ENCODE peak calls at places on chromosome 2, in seven cellular contexts. One of them, this sample, is unnamed.

GRCh38 chr2:38496927-38497669 is 105.6 kb downstream of the HNRNPLL start:
- DNase-seq in GM20000: no peak
- DNase-seq in T-helper 9 cell: no peak
- DNase-seq in left lobe of liver: peak
- DNase-seq in nephron progenitor cell: no peak
- DNase-seq in gastrocnemius medialis: peak
- DNase-seq in stimulated activated CD4-positive, alpha-beta T cell treated with anti-CD3 and anti-CD28 coated beads, Interleukin-1b, Interleukin-23, amount 100 ng/mL, for 24 hours: no peak
- DNase-seq in this sample: no peak

GRCh38 chr2:20917724-20918572 is 95.0 kb upstream of the LDAH start:
- DNase-seq in left lobe of liver: no peak
- DNase-seq in gastrocnemius medialis: no peak
- DNase-seq in GM20000: no peak
- DNase-seq in stimulated activated CD4-positive, alpha-beta T cell treated with anti-CD3 and anti-CD28 coated beads, Interleukin-1b, Interleukin-23, amount 100 ng/mL, for 24 hours: no peak
- DNase-seq in nephron progenitor cell: no peak
- DNase-seq in T-helper 9 cell: no peak
- DNase-seq in this sample: no peak

GRCh38 chr2:65261676-65262075 is 34.0 kb downstream of the ACTR2 start:
- DNase-seq in GM20000: no peak
- DNase-seq in stimulated activated CD4-positive, alpha-beta T cell treated with anti-CD3 and anti-CD28 coated beads, Interleukin-1b, Interleukin-23, amount 100 ng/mL, for 24 hours: no peak
- DNase-seq in nephron progenitor cell: no peak
- DNase-seq in gastrocnemius medialis: no peak
- DNase-seq in left lobe of liver: no peak
- DNase-seq in T-helper 9 cell: no peak
- DNase-seq in this sample: no peak

GRCh38 chr2:82797469-82797868 is 1661.6 kb downstream of the SUCLG1 start:
- DNase-seq in GM20000: no peak
- DNase-seq in gastrocnemius medialis: no peak
- DNase-seq in left lobe of liver: peak
- DNase-seq in T-helper 9 cell: no peak
- DNase-seq in stimulated activated CD4-positive, alpha-beta T cell treated with anti-CD3 and anti-CD28 coated beads, Interleukin-1b, Interleukin-23, amount 100 ng/mL, for 24 hours: no peak
- DNase-seq in nephron progenitor cell: no peak
- DNase-seq in this sample: no peak

GRCh38 chr2:34368304-34368703 is 769.2 kb upstream of the FAM98A start:
- DNase-seq in GM20000: no peak
- DNase-seq in nephron progenitor cell: no peak
- DNase-seq in left lobe of liver: no peak
- DNase-seq in stimulated activated CD4-positive, alpha-beta T cell treated with anti-CD3 and anti-CD28 coated beads, Interleukin-1b, Interleukin-23, amount 100 ng/mL, for 24 hours: no peak
- DNase-seq in T-helper 9 cell: no peak
- DNase-seq in gastrocnemius medialis: no peak
- DNase-seq in this sample: no peak

GRCh38 chr2:138665932-138666331 is 114.3 kb downstream of the NXPH2 start:
- DNase-seq in nephron progenitor cell: no peak
- DNase-seq in GM20000: no peak
- DNase-seq in left lobe of liver: no peak
- DNase-seq in gastrocnemius medialis: no peak
- DNase-seq in T-helper 9 cell: no peak
- DNase-seq in stimulated activated CD4-positive, alpha-beta T cell treated with anti-CD3 and anti-CD28 coated beads, Interleukin-1b, Interleukin-23, amount 100 ng/mL, for 24 hours: no peak
- DNase-seq in this sample: no peak

GRCh38 chr2:8583400-8584173 is 98.3 kb upstream of the ID2 start:
- DNase-seq in T-helper 9 cell: peak
- DNase-seq in GM20000: peak
- DNase-seq in left lobe of liver: peak
- DNase-seq in stimulated activated CD4-positive, alpha-beta T cell treated with anti-CD3 and anti-CD28 coated beads, Interleukin-1b, Interleukin-23, amount 100 ng/mL, for 24 hours: peak
- DNase-seq in gastrocnemius medialis: peak
- DNase-seq in nephron progenitor cell: peak
- DNase-seq in this sample: peak

GRCh38 chr2:239255218-239255617 is 145.6 kb downstream of the HDAC4 start:
- DNase-seq in left lobe of liver: no peak
- DNase-seq in gastrocnemius medialis: no peak
- DNase-seq in T-helper 9 cell: no peak
- DNase-seq in GM20000: no peak
- DNase-seq in nephron progenitor cell: no peak
- DNase-seq in stimulated activated CD4-positive, alpha-beta T cell treated with anti-CD3 and anti-CD28 coated beads, Interleukin-1b, Interleukin-23, amount 100 ng/mL, for 24 hours: no peak
- DNase-seq in this sample: no peak

GRCh38 chr2:102029405-102029804 is 37.6 kb downstream of the IL1R2 start:
- DNase-seq in gastrocnemius medialis: no peak
- DNase-seq in stimulated activated CD4-positive, alpha-beta T cell treated with anti-CD3 and anti-CD28 coated beads, Interleukin-1b, Interleukin-23, amount 100 ng/mL, for 24 hours: no peak
- DNase-seq in GM20000: no peak
- DNase-seq in left lobe of liver: no peak
- DNase-seq in T-helper 9 cell: no peak
- DNase-seq in nephron progenitor cell: no peak
- DNase-seq in this sample: no peak

GRCh38 chr2:237714690-237715458 is 83.7 kb upstream of the RBM44 start:
- DNase-seq in nephron progenitor cell: peak
- DNase-seq in T-helper 9 cell: no peak
- DNase-seq in left lobe of liver: no peak
- DNase-seq in GM20000: no peak
- DNase-seq in stimulated activated CD4-positive, alpha-beta T cell treated with anti-CD3 and anti-CD28 coated beads, Interleukin-1b, Interleukin-23, amount 100 ng/mL, for 24 hours: no peak
- DNase-seq in gastrocnemius medialis: peak
- DNase-seq in this sample: no peak

GRCh38 chr2:23925702-23926288 is 1.1 kb downstream of the ATAD2B start:
- DNase-seq in stimulated activated CD4-positive, alpha-beta T cell treated with anti-CD3 and anti-CD28 coated beads, Interleukin-1b, Interleukin-23, amount 100 ng/mL, for 24 hours: peak
- DNase-seq in left lobe of liver: no peak
- DNase-seq in GM20000: peak
- DNase-seq in nephron progenitor cell: no peak
- DNase-seq in gastrocnemius medialis: peak
- DNase-seq in T-helper 9 cell: peak
- DNase-seq in this sample: peak

GRCh38 chr2:42079737-42080287 is 32.0 kb downstream of the PKDCC start:
- DNase-seq in left lobe of liver: no peak
- DNase-seq in gastrocnemius medialis: no peak
- DNase-seq in stimulated activated CD4-positive, alpha-beta T cell treated with anti-CD3 and anti-CD28 coated beads, Interleukin-1b, Interleukin-23, amount 100 ng/mL, for 24 hours: no peak
- DNase-seq in GM20000: no peak
- DNase-seq in nephron progenitor cell: no peak
- DNase-seq in T-helper 9 cell: no peak
- DNase-seq in this sample: no peak

GRCh38 chr2:72515696-72516095 is 310.1 kb downstream of the EXOC6B start:
- DNase-seq in nephron progenitor cell: no peak
- DNase-seq in stimulated activated CD4-positive, alpha-beta T cell treated with anti-CD3 and anti-CD28 coated beads, Interleukin-1b, Interleukin-23, amount 100 ng/mL, for 24 hours: no peak
- DNase-seq in gastrocnemius medialis: no peak
- DNase-seq in left lobe of liver: no peak
- DNase-seq in T-helper 9 cell: no peak
- DNase-seq in GM20000: no peak
- DNase-seq in this sample: no peak

GRCh38 chr2:33377048-33377447 is 99.4 kb upstream of the RASGRP3 start:
- DNase-seq in GM20000: no peak
- DNase-seq in stimulated activated CD4-positive, alpha-beta T cell treated with anti-CD3 and anti-CD28 coated beads, Interleukin-1b, Interleukin-23, amount 100 ng/mL, for 24 hours: no peak
- DNase-seq in T-helper 9 cell: no peak
- DNase-seq in left lobe of liver: no peak
- DNase-seq in nephron progenitor cell: no peak
- DNase-seq in gastrocnemius medialis: peak
- DNase-seq in this sample: no peak

GRCh38 chr2:73028841-73029240 is 42.7 kb downstream of the SFXN5 start:
- DNase-seq in T-helper 9 cell: no peak
- DNase-seq in gastrocnemius medialis: no peak
- DNase-seq in left lobe of liver: no peak
- DNase-seq in stimulated activated CD4-positive, alpha-beta T cell treated with anti-CD3 and anti-CD28 coated beads, Interleukin-1b, Interleukin-23, amount 100 ng/mL, for 24 hours: no peak
- DNase-seq in GM20000: no peak
- DNase-seq in nephron progenitor cell: peak
- DNase-seq in this sample: no peak

GRCh38 chr2:196409376-196409775 is 230.1 kb upstream of the CCDC150 start:
- DNase-seq in nephron progenitor cell: no peak
- DNase-seq in stimulated activated CD4-positive, alpha-beta T cell treated with anti-CD3 and anti-CD28 coated beads, Interleukin-1b, Interleukin-23, amount 100 ng/mL, for 24 hours: no peak
- DNase-seq in gastrocnemius medialis: no peak
- DNase-seq in T-helper 9 cell: no peak
- DNase-seq in left lobe of liver: no peak
- DNase-seq in GM20000: no peak
- DNase-seq in this sample: no peak

GRCh38 chr2:179981085-179981484 is 26.0 kb downstream of the CWC22 start:
- DNase-seq in gastrocnemius medialis: no peak
- DNase-seq in nephron progenitor cell: no peak
- DNase-seq in T-helper 9 cell: no peak
- DNase-seq in GM20000: no peak
- DNase-seq in stimulated activated CD4-positive, alpha-beta T cell treated with anti-CD3 and anti-CD28 coated beads, Interleukin-1b, Interleukin-23, amount 100 ng/mL, for 24 hours: no peak
- DNase-seq in left lobe of liver: no peak
- DNase-seq in this sample: no peak

GRCh38 chr2:239154971-239155805 is 245.6 kb downstream of the HDAC4 start:
- DNase-seq in nephron progenitor cell: no peak
- DNase-seq in T-helper 9 cell: no peak
- DNase-seq in GM20000: no peak
- DNase-seq in gastrocnemius medialis: no peak
- DNase-seq in stimulated activated CD4-positive, alpha-beta T cell treated with anti-CD3 and anti-CD28 coated beads, Interleukin-1b, Interleukin-23, amount 100 ng/mL, for 24 hours: no peak
- DNase-seq in left lobe of liver: peak
- DNase-seq in this sample: no peak

This sample was measured in CD8-positive, alpha-beta T cell.